ENCODE peak calls at places on chromosomes 6 and 20, in four cellular contexts. One of them, this sample, is unnamed.
A peak's percentile ranks its signal among the peaks of the same experiment; 100 is the strongest.

GRCh38 chr6:73803562-73804221 is 107.7 kb downstream of the CD109 start:
- DNase-seq in H1: no peak
- DNase-seq in IMR-90: peak; percentile 97
- DNase-seq in mesendoderm: peak; percentile 81
- DNase-seq in this sample: peak; percentile 70

GRCh38 chr6:16704706-16705402 is 56.4 kb downstream of the ATXN1 start:
- DNase-seq in IMR-90: peak; percentile 79
- DNase-seq in mesendoderm: no peak
- DNase-seq in H1: no peak
- DNase-seq in this sample: no peak

GRCh38 chr20:50722466-50723155 is 8.8 kb upstream of the PARD6B start:
- DNase-seq in mesendoderm: no peak
- DNase-seq in IMR-90: no peak
- DNase-seq in H1: no peak
- DNase-seq in this sample: no peak

GRCh38 chr6:144969154-144969553 is 684.0 kb downstream of the UTRN start:
- DNase-seq in IMR-90: peak; percentile 70
- DNase-seq in H1: no peak
- DNase-seq in mesendoderm: no peak
- DNase-seq in this sample: no peak

GRCh38 chr6:170224694-170225660 is 65.9 kb downstream of the DLL1 start:
- DNase-seq in IMR-90: peak; percentile 44
- DNase-seq in H1: no peak
- DNase-seq in mesendoderm: peak; percentile 49
- DNase-seq in this sample: no peak

GRCh38 chr6:33746651-33747100 is at the start of gene IP6K3:
- DNase-seq in IMR-90: no peak
- DNase-seq in H1: no peak
- DNase-seq in mesendoderm: no peak
- DNase-seq in this sample: no peak

GRCh38 chr6:125780540-125781306 is 10.0 kb upstream of the NCOA7 start:
- DNase-seq in IMR-90: peak; percentile 78
- DNase-seq in H1: no peak
- DNase-seq in mesendoderm: peak; percentile 81
- DNase-seq in this sample: peak; percentile 46

GRCh38 chr6:1400126-1400850 is 10.9 kb downstream of the FOXF2 start:
- DNase-seq in IMR-90: no peak
- DNase-seq in H1: no peak
- DNase-seq in mesendoderm: no peak
- DNase-seq in this sample: no peak

GRCh38 chr6:111552241-111552744 is 53.4 kb downstream of the TRAF3IP2 start:
- DNase-seq in mesendoderm: peak; percentile 95
- DNase-seq in H1: peak; percentile 51
- DNase-seq in IMR-90: peak; percentile 98
- DNase-seq in this sample: peak; percentile 66

GRCh38 chr20:44218441-44218840 is 7.9 kb upstream of the OSER1 start:
- DNase-seq in IMR-90: no peak
- DNase-seq in H1: no peak
- DNase-seq in mesendoderm: no peak
- DNase-seq in this sample: no peak
- H4K5ac ChIP-seq in IMR-90: no peak overlapping the region
- H4K5ac ChIP-seq in H1: no peak overlapping the region
- H4K5ac ChIP-seq in mesendoderm: no peak overlapping the region
- H4K5ac ChIP-seq in this sample: no peak overlapping the region

GRCh38 chr20:38152175-38153010 is 12.7 kb downstream of the TGM2 start:
- DNase-seq in mesendoderm: no peak
- DNase-seq in H1: no peak
- DNase-seq in IMR-90: peak; percentile 73
- DNase-seq in this sample: no peak
- H3K9ac ChIP-seq in mesendoderm: no peak overlapping the region
- H3K9ac ChIP-seq in H1: no peak overlapping the region
- H3K9ac ChIP-seq in IMR-90: peak overlapping the region; percentile 43
- H3K9ac ChIP-seq in this sample: no peak overlapping the region

DNA sequence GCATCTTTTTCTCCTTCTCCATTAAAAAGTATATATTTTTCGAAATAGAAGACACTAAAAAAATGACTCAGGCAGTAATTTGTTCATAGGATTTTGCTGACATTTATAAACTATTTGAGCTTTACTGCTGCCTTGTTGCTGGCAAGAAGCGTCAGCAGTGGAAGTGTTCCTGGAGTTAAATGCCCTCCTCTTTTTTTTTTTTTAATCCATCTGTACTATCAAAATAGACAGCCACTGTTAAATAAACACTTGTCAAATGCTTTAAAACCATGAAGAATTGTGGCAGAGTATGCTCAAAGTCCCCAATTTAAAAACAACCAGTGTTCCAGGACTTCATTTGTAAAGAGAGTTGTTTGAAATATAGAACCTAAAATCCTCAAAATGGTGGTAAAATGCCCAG is 253.8 kb downstream of the NKAIN2 start:
- DNase-seq in mesendoderm: no peak
- DNase-seq in H1: no peak
- DNase-seq in IMR-90: no peak
- DNase-seq in this sample: no peak
- H4K5ac ChIP-seq in mesendoderm: no peak overlapping the region
- H4K5ac ChIP-seq in H1: no peak overlapping the region
- H4K5ac ChIP-seq in IMR-90: no peak overlapping the region
- H4K5ac ChIP-seq in this sample: no peak overlapping the region

GRCh38 chr6:123898669-123899068 is 95.0 kb downstream of the NKAIN2 start:
- DNase-seq in mesendoderm: no peak
- DNase-seq in H1: no peak
- DNase-seq in IMR-90: no peak
- DNase-seq in this sample: no peak

GRCh38 chr6:123899745-123900144 is 96.1 kb downstream of the NKAIN2 start:
- DNase-seq in H1: no peak
- DNase-seq in mesendoderm: no peak
- DNase-seq in IMR-90: no peak
- DNase-seq in this sample: no peak

GRCh38 chr6:123904228-123904627 is 100.6 kb downstream of the NKAIN2 start:
- DNase-seq in IMR-90: no peak
- DNase-seq in H1: no peak
- DNase-seq in mesendoderm: no peak
- DNase-seq in this sample: no peak

DNA sequence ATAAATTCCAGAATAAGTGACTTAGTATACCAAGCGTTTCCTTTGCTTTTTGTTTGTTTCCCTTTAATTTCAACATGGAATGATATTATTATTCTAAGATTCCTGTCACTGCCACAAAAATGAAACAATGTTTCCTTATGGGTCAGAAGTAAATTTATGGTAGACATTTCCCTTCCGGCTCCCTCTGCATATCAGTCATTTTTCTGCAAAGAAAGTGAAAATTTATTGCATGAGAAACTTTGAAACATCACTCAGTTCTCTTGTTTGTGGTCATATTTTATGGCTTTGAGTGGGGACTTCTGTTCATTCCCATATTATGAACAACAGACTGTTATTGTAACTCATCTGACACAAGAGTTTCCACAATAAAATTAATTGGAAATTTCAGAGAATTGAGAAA is 97.8 kb downstream of the NKAIN2 start:
- DNase-seq in mesendoderm: no peak
- DNase-seq in H1: no peak
- DNase-seq in IMR-90: no peak
- DNase-seq in this sample: no peak
- H3K9ac ChIP-seq in mesendoderm: no peak overlapping the region
- H3K9ac ChIP-seq in H1: no peak overlapping the region
- H3K9ac ChIP-seq in IMR-90: no peak overlapping the region
- H3K9ac ChIP-seq in this sample: no peak overlapping the region

DNA sequence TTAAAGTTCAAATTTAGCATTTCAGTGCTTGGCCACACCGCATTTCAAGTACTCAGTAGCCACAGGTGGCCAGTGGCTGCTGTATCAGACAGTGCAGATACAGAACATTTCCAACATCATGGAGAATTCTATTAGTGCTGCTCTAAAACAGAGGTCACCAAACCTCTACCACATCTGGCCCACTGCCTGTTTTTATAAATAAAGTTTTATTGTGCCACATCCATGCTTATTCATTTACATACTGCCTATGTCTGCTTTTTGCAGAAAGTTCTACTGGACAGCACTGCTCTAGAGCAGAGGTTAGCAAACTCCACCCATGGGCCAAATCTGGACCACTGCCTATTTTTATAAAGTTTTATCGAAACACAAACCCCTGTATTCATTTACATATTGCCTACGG is 3.7 kb upstream of the PTPRT start:
- DNase-seq in H1: no peak
- DNase-seq in IMR-90: no peak
- DNase-seq in mesendoderm: no peak
- DNase-seq in this sample: no peak
- H4K5ac ChIP-seq in H1: no peak overlapping the region
- H4K5ac ChIP-seq in IMR-90: no peak overlapping the region
- H4K5ac ChIP-seq in mesendoderm: no peak overlapping the region
- H4K5ac ChIP-seq in this sample: no peak overlapping the region

DNA sequence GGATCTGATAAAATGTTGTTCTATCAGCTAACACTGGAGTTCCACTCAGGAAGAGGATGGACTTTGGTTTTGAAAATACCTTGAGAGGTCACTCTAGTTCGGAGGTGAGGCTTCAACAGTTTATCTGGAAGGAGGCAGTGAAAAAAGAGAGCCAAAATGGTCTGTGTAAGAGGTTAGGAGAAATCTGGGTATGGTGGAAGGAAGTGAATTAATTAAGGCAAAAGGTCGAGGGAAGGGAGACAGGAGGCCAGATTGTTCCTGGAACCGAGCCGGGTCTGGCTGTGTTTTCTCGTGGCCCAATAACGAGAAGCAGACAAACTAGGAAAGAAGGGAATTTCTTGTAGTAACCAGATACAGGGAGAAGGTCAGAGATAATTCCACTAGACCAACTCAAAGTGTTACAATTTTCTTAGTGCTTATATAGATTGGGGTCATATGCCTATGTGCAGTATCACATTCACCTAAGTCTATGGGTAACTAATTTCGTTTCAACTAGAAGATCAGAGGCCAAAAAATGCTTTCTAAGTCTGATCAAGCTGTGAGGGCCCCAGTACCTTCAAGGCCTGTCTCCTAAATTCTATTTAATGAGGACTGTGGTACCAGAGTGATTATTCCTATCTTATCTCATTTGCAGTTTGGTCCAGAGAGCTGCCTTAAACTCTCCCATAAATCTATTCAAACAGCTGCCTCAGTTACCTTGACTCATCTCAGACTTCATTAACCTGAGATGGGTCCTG is 96.0 kb upstream of the SNX9 start:
- DNase-seq in mesendoderm: no peak
- DNase-seq in IMR-90: no peak
- DNase-seq in H1: no peak
- DNase-seq in this sample: no peak
- H3K9ac ChIP-seq in mesendoderm: no peak overlapping the region
- H3K9ac ChIP-seq in IMR-90: no peak overlapping the region
- H3K9ac ChIP-seq in H1: no peak overlapping the region
- H3K9ac ChIP-seq in this sample: no peak overlapping the region

DNA sequence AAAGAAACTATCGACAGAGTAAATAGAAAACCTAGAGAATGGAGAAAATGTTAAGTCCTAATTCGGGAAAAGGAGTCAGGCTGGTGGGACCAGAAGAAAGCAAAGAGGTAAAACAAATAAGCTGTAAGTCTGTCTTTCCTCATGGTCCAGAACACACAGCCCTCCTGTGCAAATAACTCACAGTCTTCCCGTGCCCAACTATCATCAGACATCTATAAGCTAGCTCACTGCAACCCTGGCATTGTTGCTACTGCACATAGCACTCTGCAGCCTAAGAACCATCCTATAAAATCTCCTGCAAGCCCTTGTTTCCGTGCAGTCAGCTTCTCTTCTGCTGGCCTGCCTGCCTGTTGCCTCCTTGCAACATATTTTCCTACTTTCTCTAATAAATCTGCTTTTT is 17.4 kb downstream of the HLA-DRA start:
- DNase-seq in H1: no peak
- DNase-seq in IMR-90: no peak
- DNase-seq in mesendoderm: no peak
- DNase-seq in this sample: no peak
- H4K5ac ChIP-seq in H1: no peak overlapping the region
- H4K5ac ChIP-seq in IMR-90: no peak overlapping the region
- H4K5ac ChIP-seq in mesendoderm: no peak overlapping the region
- H4K5ac ChIP-seq in this sample: no peak overlapping the region

GRCh38 chr20:19992996-19993908 is 23.9 kb upstream of the NAA20 start:
- DNase-seq in mesendoderm: peak; percentile 96
- DNase-seq in IMR-90: peak; percentile 91
- DNase-seq in H1: no peak
- DNase-seq in this sample: peak; percentile 76
- H3K9ac ChIP-seq in mesendoderm: peak overlapping the region; percentile 14
- H3K9ac ChIP-seq in IMR-90: peak overlapping the region; percentile 51
- H3K9ac ChIP-seq in H1: no peak overlapping the region
- H3K9ac ChIP-seq in this sample: peak overlapping the region; percentile 26

This sample was measured in H9.